ENCODE peak calls at places on chromosomes 12 and 14, in five cellular contexts. One of them, this sample, is unnamed.

GRCh38 chr12:111616177-111616623 is 17.1 kb upstream of the ATXN2 start:
- DNase-seq in GM23338: no peak
- DNase-seq in stomach: no peak
- DNase-seq in heart left ventricle: no peak
- DNase-seq in HCT116: no peak
- DNase-seq in this sample: no peak

GRCh38 chr12:119676573-119676972 is 8.6 kb downstream of the PRKAB1 start:
- DNase-seq in GM23338: no peak
- DNase-seq in HCT116: no peak
- DNase-seq in heart left ventricle: no peak
- DNase-seq in stomach: no peak
- DNase-seq in this sample: no peak

GRCh38 chr12:20460956-20461355 is 92.6 kb downstream of the PDE3A start:
- DNase-seq in HCT116: no peak
- DNase-seq in heart left ventricle: no peak
- DNase-seq in GM23338: no peak
- DNase-seq in stomach: no peak
- DNase-seq in this sample: no peak

GRCh38 chr14:66396165-66396564 is 90.0 kb upstream of the CCDC196 start:
- DNase-seq in GM23338: no peak
- DNase-seq in heart left ventricle: no peak
- DNase-seq in stomach: no peak
- DNase-seq in HCT116: no peak
- DNase-seq in this sample: no peak

GRCh38 chr14:104933721-104934379 is 9.2 kb downstream of the PLD4 start:
- DNase-seq in GM23338: peak
- DNase-seq in stomach: no peak
- DNase-seq in heart left ventricle: no peak
- DNase-seq in HCT116: no peak
- DNase-seq in this sample: no peak

GRCh38 chr12:113528606-113529005 is 56.9 kb upstream of the LHX5 start:
- DNase-seq in GM23338: peak
- DNase-seq in HCT116: no peak
- DNase-seq in stomach: no peak
- DNase-seq in heart left ventricle: no peak
- DNase-seq in this sample: no peak

GRCh38 chr12:19036673-19037357 is 92.7 kb upstream of the PLEKHA5 start:
- DNase-seq in HCT116: no peak
- DNase-seq in heart left ventricle: no peak
- DNase-seq in GM23338: no peak
- DNase-seq in stomach: no peak
- DNase-seq in this sample: no peak

GRCh38 chr12:88578821-88579518 is 1.3 kb downstream of the KITLG start:
- DNase-seq in heart left ventricle: no peak
- DNase-seq in GM23338: peak
- DNase-seq in HCT116: no peak
- DNase-seq in stomach: no peak
- DNase-seq in this sample: no peak

GRCh38 chr14:52351561-52352491 is 37.7 kb downstream of the PTGER2 start:
- DNase-seq in GM23338: no peak
- DNase-seq in stomach: no peak
- DNase-seq in HCT116: no peak
- DNase-seq in heart left ventricle: no peak
- DNase-seq in this sample: no peak

GRCh38 chr12:55687746-55688145 is 20.0 kb downstream of the ITGA7 start:
- DNase-seq in stomach: no peak
- DNase-seq in HCT116: no peak
- DNase-seq in heart left ventricle: no peak
- DNase-seq in GM23338: no peak
- DNase-seq in this sample: no peak

GRCh38 chr12:71456316-71456715 is 16.7 kb downstream of the LGR5 start:
- DNase-seq in heart left ventricle: no peak
- DNase-seq in GM23338: no peak
- DNase-seq in stomach: no peak
- DNase-seq in HCT116: no peak
- DNase-seq in this sample: no peak

GRCh38 chr12:39426636-39427245 is 16.2 kb downstream of the KIF21A start:
- DNase-seq in HCT116: no peak
- DNase-seq in GM23338: no peak
- DNase-seq in heart left ventricle: no peak
- DNase-seq in stomach: no peak
- DNase-seq in this sample: no peak

GRCh38 chr14:102356280-102356679 is 6.4 kb downstream of the CINP start:
- DNase-seq in HCT116: no peak
- DNase-seq in heart left ventricle: no peak
- DNase-seq in GM23338: no peak
- DNase-seq in stomach: no peak
- DNase-seq in this sample: no peak

GRCh38 chr12:117144599-117144998 is 45.4 kb upstream of the TESC start:
- DNase-seq in stomach: no peak
- DNase-seq in GM23338: no peak
- DNase-seq in HCT116: no peak
- DNase-seq in heart left ventricle: no peak
- DNase-seq in this sample: no peak

GRCh38 chr12:53564941-53565340 is 57.7 kb upstream of the NPFF start:
- DNase-seq in heart left ventricle: no peak
- DNase-seq in stomach: no peak
- DNase-seq in GM23338: no peak
- DNase-seq in HCT116: no peak
- DNase-seq in this sample: no peak

GRCh38 chr12:65524666-65525065 is 246.2 kb downstream of the MSRB3 start:
- DNase-seq in HCT116: no peak
- DNase-seq in stomach: no peak
- DNase-seq in heart left ventricle: no peak
- DNase-seq in GM23338: no peak
- DNase-seq in this sample: no peak

GRCh38 chr14:99884834-99885648 is 91.8 kb downstream of the EML1 start:
- DNase-seq in stomach: no peak
- DNase-seq in GM23338: peak
- DNase-seq in HCT116: peak
- DNase-seq in heart left ventricle: no peak
- DNase-seq in this sample: no peak

GRCh38 chr12:99111600-99111999 is 466.5 kb downstream of the APAF1 start:
- DNase-seq in HCT116: no peak
- DNase-seq in heart left ventricle: no peak
- DNase-seq in stomach: no peak
- DNase-seq in GM23338: peak
- DNase-seq in this sample: no peak

GRCh38 chr14:57329833-57330232 is 60.6 kb upstream of the NAA30 start:
- DNase-seq in GM23338: no peak
- DNase-seq in heart left ventricle: no peak
- DNase-seq in stomach: no peak
- DNase-seq in HCT116: no peak
- DNase-seq in this sample: no peak

GRCh38 chr12:4269279-4269991 is 4.1 kb upstream of the CCND2 start:
- DNase-seq in HCT116: no peak
- DNase-seq in heart left ventricle: peak
- DNase-seq in stomach: peak
- DNase-seq in GM23338: peak
- DNase-seq in this sample: peak
- H3K27ac ChIP-seq in HCT116: no peak
- H3K27ac ChIP-seq in heart left ventricle: peak
- H3K27ac ChIP-seq in stomach: peak
- H3K27ac ChIP-seq in GM23338: peak
- H3K27ac ChIP-seq in this sample: peak

DNA sequence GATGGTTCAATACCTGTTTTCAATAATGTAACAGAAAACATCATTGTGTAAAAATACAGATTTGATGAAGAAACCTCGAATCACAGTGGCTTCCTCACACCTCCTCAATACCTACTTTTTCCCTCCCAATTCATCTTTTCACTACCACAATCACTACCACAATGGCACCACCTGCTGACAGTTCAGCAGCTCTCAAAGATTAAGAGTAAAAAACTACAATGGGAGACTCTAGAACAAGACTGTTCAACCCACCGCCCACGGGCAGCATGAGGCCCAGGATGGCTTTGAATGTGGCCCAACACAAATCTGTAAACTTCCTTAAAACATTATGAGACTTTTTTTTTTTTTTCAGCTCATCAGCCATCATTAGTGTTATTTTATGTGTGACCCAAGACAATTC is 15.2 kb downstream of the MED6 start:
- DNase-seq in stomach: no peak
- DNase-seq in GM23338: peak
- DNase-seq in heart left ventricle: no peak
- DNase-seq in HCT116: no peak
- DNase-seq in this sample: no peak
- TF ChIP-seq CTCF in stomach: no peak
- TF ChIP-seq CTCF in GM23338: peak
- TF ChIP-seq CTCF in heart left ventricle: no peak
- TF ChIP-seq CTCF in HCT116: peak
- TF ChIP-seq CTCF in this sample: no peak

GRCh38 chr12:96219700-96220206 is 25.6 kb downstream of the ELK3 start:
- DNase-seq in HCT116: peak
- DNase-seq in stomach: no peak
- DNase-seq in GM23338: no peak
- DNase-seq in heart left ventricle: no peak
- DNase-seq in this sample: no peak
- H3K27ac ChIP-seq in HCT116: peak
- H3K27ac ChIP-seq in stomach: no peak
- H3K27ac ChIP-seq in GM23338: no peak
- H3K27ac ChIP-seq in heart left ventricle: peak
- H3K27ac ChIP-seq in this sample: no peak

DNA sequence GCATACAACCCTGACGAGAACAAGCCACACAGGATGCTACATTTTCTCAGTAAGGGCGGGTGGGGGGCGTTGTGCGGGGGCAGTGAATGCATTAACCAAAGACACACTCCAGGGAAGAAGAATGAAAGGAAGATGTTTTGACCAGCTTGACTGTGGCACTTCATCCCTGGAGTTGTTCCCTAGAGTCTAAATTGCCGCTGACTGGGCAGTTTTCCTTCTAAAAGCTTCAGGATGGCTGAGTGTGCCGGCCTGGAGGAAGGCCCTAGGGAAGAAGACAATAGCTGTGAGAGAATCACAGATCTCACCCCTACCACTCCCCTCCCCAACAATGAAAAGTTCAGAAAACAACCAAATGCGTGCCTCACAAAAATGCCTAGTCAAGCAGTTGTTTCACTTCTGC is 67.2 kb downstream of the NKX2-1 start:
- DNase-seq in HCT116: no peak
- DNase-seq in GM23338: no peak
- DNase-seq in stomach: no peak
- DNase-seq in heart left ventricle: no peak
- DNase-seq in this sample: no peak
- TF ChIP-seq CTCF in HCT116: no peak
- TF ChIP-seq CTCF in GM23338: no peak
- TF ChIP-seq CTCF in stomach: no peak
- TF ChIP-seq CTCF in heart left ventricle: no peak
- TF ChIP-seq CTCF in this sample: no peak

DNA sequence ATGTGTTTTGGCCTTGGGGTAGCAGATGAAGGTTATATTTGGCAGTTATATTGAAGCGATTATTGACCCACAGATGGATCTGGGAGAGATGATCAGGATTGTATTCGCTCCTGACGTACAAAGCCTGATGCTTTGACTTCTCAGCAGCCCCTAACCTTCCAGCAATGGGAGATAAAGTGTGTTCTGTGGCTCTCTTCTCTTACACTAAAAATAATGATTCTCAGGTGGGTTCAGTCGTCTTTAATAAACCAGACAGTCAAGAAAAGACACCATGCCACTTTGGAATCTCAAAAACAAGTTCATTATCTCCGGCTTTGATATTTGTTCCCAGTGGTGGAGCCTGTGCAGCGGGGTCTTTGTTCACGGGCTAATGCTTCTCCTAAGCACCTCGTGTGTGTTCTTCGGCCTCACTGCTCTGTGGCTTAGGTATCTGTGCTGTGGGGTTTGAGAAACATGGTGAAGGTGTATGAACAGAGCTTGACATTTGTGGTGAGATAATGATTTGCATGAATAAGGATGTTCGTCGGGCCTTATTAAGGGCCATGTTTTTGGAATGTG is 1.6 kb downstream of the ACVR1B start:
- DNase-seq in stomach: no peak
- DNase-seq in HCT116: no peak
- DNase-seq in GM23338: no peak
- DNase-seq in heart left ventricle: no peak
- DNase-seq in this sample: no peak
- H3K27ac ChIP-seq in stomach: peak
- H3K27ac ChIP-seq in HCT116: no peak
- H3K27ac ChIP-seq in GM23338: no peak
- H3K27ac ChIP-seq in heart left ventricle: peak
- H3K27ac ChIP-seq in this sample: no peak

GRCh38 chr12:4044101-4044500 is 170.9 kb upstream of the PARP11 start:
- DNase-seq in stomach: no peak
- DNase-seq in heart left ventricle: no peak
- DNase-seq in GM23338: no peak
- DNase-seq in HCT116: no peak
- DNase-seq in this sample: no peak

GRCh38 chr12:4045433-4045760 is 172.2 kb upstream of the PARP11 start:
- DNase-seq in HCT116: no peak
- DNase-seq in heart left ventricle: no peak
- DNase-seq in stomach: no peak
- DNase-seq in GM23338: no peak
- DNase-seq in this sample: no peak

GRCh38 chr12:4046150-4046845 is 173.1 kb upstream of the PARP11 start:
- DNase-seq in heart left ventricle: no peak
- DNase-seq in HCT116: no peak
- DNase-seq in stomach: no peak
- DNase-seq in GM23338: no peak
- DNase-seq in this sample: no peak

GRCh38 chr12:4047441-4047840 is 174.2 kb upstream of the PARP11 start:
- DNase-seq in GM23338: no peak
- DNase-seq in heart left ventricle: no peak
- DNase-seq in stomach: no peak
- DNase-seq in HCT116: no peak
- DNase-seq in this sample: no peak

DNA sequence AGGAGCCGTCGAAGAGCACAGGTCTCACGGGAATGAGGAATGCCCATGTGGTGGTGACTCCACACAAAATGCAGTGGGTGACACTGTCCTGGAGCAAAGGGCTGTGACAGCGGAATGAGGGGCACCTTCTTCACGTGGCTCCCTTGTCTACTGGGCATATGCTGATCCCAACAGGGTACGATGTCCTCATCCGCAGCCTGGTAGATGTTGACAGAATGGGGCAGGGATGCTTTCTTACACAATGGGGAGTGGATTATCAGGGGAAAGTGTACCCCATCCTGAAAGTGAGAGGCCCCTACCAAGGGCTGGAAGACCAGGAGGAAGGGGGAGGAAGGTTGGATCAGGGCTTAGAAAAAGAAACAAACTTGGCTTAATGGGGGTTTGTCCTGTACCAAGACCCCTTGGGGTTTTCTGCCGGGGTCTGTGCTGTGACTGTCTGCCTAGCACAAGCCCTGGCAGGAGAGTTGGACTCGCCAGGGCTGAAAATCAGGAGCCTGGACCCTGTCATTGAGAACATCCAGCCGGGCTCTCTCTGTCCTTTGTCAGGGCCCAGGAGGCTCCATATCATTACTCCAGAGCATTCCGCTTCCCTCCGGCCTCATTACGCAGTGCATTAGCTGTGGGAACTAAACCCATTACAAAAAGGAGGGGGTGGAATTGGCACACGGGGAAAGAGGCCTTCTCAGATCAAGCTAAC is 171.7 kb upstream of the PARP11 start:
- DNase-seq in HCT116: no peak
- DNase-seq in stomach: no peak
- DNase-seq in heart left ventricle: no peak
- DNase-seq in GM23338: no peak
- DNase-seq in this sample: no peak
- TF ChIP-seq CTCF in HCT116: no peak
- TF ChIP-seq CTCF in stomach: no peak
- TF ChIP-seq CTCF in heart left ventricle: no peak
- TF ChIP-seq CTCF in GM23338: no peak
- TF ChIP-seq CTCF in this sample: no peak